ENCODE peak calls at places on chromosomes 11 and 22, in eight cellular contexts. One of them, this sample, is unnamed.

GRCh38 chr11:86103808-86104207 is 34.9 kb upstream of the PICALM start:
- DNase-seq in choroid plexus epithelial cell: peak; percentile 17
- DNase-seq in OCI-LY7: no peak
- DNase-seq in AG04449: no peak
- DNase-seq in activated effector memory CD4-positive, alpha-beta T cell treated with anti-CD3 and anti-CD28 coated beads, Interleukin-2, amount 50 U/mL, for 16 hours: no peak
- DNase-seq in NCI-H1417 treated with DMSO at 0.1 percent for 48 hours: no peak
- DNase-seq in CD4-positive, alpha-beta memory T cell: no peak
- DNase-seq in left ventricle myocardium inferior: no peak
- DNase-seq in this sample: no peak

GRCh38 chr11:19437760-19438159 is 197.0 kb upstream of the E2F8 start:
- DNase-seq in activated effector memory CD4-positive, alpha-beta T cell treated with anti-CD3 and anti-CD28 coated beads, Interleukin-2, amount 50 U/mL, for 16 hours: no peak
- DNase-seq in left ventricle myocardium inferior: no peak
- DNase-seq in OCI-LY7: no peak
- DNase-seq in choroid plexus epithelial cell: peak; percentile 76
- DNase-seq in CD4-positive, alpha-beta memory T cell: no peak
- DNase-seq in AG04449: peak; percentile 50
- DNase-seq in NCI-H1417 treated with DMSO at 0.1 percent for 48 hours: no peak
- DNase-seq in this sample: no peak

GRCh38 chr11:125070699-125071254 is 7.7 kb downstream of the SLC37A2 start:
- DNase-seq in activated effector memory CD4-positive, alpha-beta T cell treated with anti-CD3 and anti-CD28 coated beads, Interleukin-2, amount 50 U/mL, for 16 hours: no peak
- DNase-seq in choroid plexus epithelial cell: peak; percentile 80
- DNase-seq in NCI-H1417 treated with DMSO at 0.1 percent for 48 hours: no peak
- DNase-seq in left ventricle myocardium inferior: peak; percentile 52
- DNase-seq in CD4-positive, alpha-beta memory T cell: no peak
- DNase-seq in OCI-LY7: peak; percentile 33
- DNase-seq in AG04449: no peak
- DNase-seq in this sample: no peak

GRCh38 chr11:57430946-57431345 is 4.0 kb upstream of the SLC43A3 start:
- DNase-seq in AG04449: no peak
- DNase-seq in CD4-positive, alpha-beta memory T cell: no peak
- DNase-seq in NCI-H1417 treated with DMSO at 0.1 percent for 48 hours: no peak
- DNase-seq in activated effector memory CD4-positive, alpha-beta T cell treated with anti-CD3 and anti-CD28 coated beads, Interleukin-2, amount 50 U/mL, for 16 hours: peak; percentile 10
- DNase-seq in left ventricle myocardium inferior: no peak
- DNase-seq in choroid plexus epithelial cell: no peak
- DNase-seq in OCI-LY7: no peak
- DNase-seq in this sample: no peak

GRCh38 chr11:7579226-7579825 is 65.5 kb downstream of the PPFIBP2 start:
- DNase-seq in NCI-H1417 treated with DMSO at 0.1 percent for 48 hours: no peak
- DNase-seq in CD4-positive, alpha-beta memory T cell: no peak
- DNase-seq in left ventricle myocardium inferior: no peak
- DNase-seq in OCI-LY7: no peak
- DNase-seq in activated effector memory CD4-positive, alpha-beta T cell treated with anti-CD3 and anti-CD28 coated beads, Interleukin-2, amount 50 U/mL, for 16 hours: no peak
- DNase-seq in AG04449: no peak
- DNase-seq in choroid plexus epithelial cell: peak; percentile 50
- DNase-seq in this sample: no peak

GRCh38 chr22:20442485-20443284 is 5.1 kb upstream of the SCARF2 start:
- DNase-seq in left ventricle myocardium inferior: no peak
- DNase-seq in CD4-positive, alpha-beta memory T cell: no peak
- DNase-seq in NCI-H1417 treated with DMSO at 0.1 percent for 48 hours: no peak
- DNase-seq in AG04449: no peak
- DNase-seq in activated effector memory CD4-positive, alpha-beta T cell treated with anti-CD3 and anti-CD28 coated beads, Interleukin-2, amount 50 U/mL, for 16 hours: no peak
- DNase-seq in OCI-LY7: no peak
- DNase-seq in choroid plexus epithelial cell: no peak
- DNase-seq in this sample: no peak

GRCh38 chr22:27331526-27332281 is 469.9 kb downstream of the MN1 start:
- DNase-seq in OCI-LY7: no peak
- DNase-seq in left ventricle myocardium inferior: peak; percentile 46
- DNase-seq in choroid plexus epithelial cell: peak; percentile 86
- DNase-seq in activated effector memory CD4-positive, alpha-beta T cell treated with anti-CD3 and anti-CD28 coated beads, Interleukin-2, amount 50 U/mL, for 16 hours: no peak
- DNase-seq in CD4-positive, alpha-beta memory T cell: no peak
- DNase-seq in NCI-H1417 treated with DMSO at 0.1 percent for 48 hours: no peak
- DNase-seq in AG04449: no peak
- DNase-seq in this sample: no peak

GRCh38 chr22:17381237-17381913 is 12.1 kb downstream of the CECR2 start:
- DNase-seq in NCI-H1417 treated with DMSO at 0.1 percent for 48 hours: no peak
- DNase-seq in left ventricle myocardium inferior: no peak
- DNase-seq in choroid plexus epithelial cell: no peak
- DNase-seq in OCI-LY7: no peak
- DNase-seq in AG04449: no peak
- DNase-seq in activated effector memory CD4-positive, alpha-beta T cell treated with anti-CD3 and anti-CD28 coated beads, Interleukin-2, amount 50 U/mL, for 16 hours: no peak
- DNase-seq in CD4-positive, alpha-beta memory T cell: no peak
- DNase-seq in this sample: no peak

GRCh38 chr22:33909075-33909458 is 11.2 kb downstream of the LARGE1 start:
- DNase-seq in NCI-H1417 treated with DMSO at 0.1 percent for 48 hours: no peak
- DNase-seq in choroid plexus epithelial cell: peak; percentile 75
- DNase-seq in left ventricle myocardium inferior: no peak
- DNase-seq in OCI-LY7: no peak
- DNase-seq in CD4-positive, alpha-beta memory T cell: no peak
- DNase-seq in AG04449: peak; percentile 54
- DNase-seq in activated effector memory CD4-positive, alpha-beta T cell treated with anti-CD3 and anti-CD28 coated beads, Interleukin-2, amount 50 U/mL, for 16 hours: no peak
- DNase-seq in this sample: no peak

GRCh38 chr22:50718352-50718709 is 19.7 kb upstream of the ACR start:
- DNase-seq in OCI-LY7: no peak
- DNase-seq in CD4-positive, alpha-beta memory T cell: no peak
- DNase-seq in NCI-H1417 treated with DMSO at 0.1 percent for 48 hours: no peak
- DNase-seq in left ventricle myocardium inferior: no peak
- DNase-seq in choroid plexus epithelial cell: no peak
- DNase-seq in AG04449: no peak
- DNase-seq in activated effector memory CD4-positive, alpha-beta T cell treated with anti-CD3 and anti-CD28 coated beads, Interleukin-2, amount 50 U/mL, for 16 hours: no peak
- DNase-seq in this sample: no peak

GRCh38 chr11:129987950-129988349 is 14.7 kb downstream of the PRDM10 start:
- DNase-seq in NCI-H1417 treated with DMSO at 0.1 percent for 48 hours: no peak
- DNase-seq in activated effector memory CD4-positive, alpha-beta T cell treated with anti-CD3 and anti-CD28 coated beads, Interleukin-2, amount 50 U/mL, for 16 hours: no peak
- DNase-seq in choroid plexus epithelial cell: no peak
- DNase-seq in left ventricle myocardium inferior: no peak
- DNase-seq in AG04449: no peak
- DNase-seq in CD4-positive, alpha-beta memory T cell: no peak
- DNase-seq in OCI-LY7: no peak
- DNase-seq in this sample: no peak

GRCh38 chr22:35350539-35351503 is 30.1 kb upstream of the HMOX1 start:
- DNase-seq in choroid plexus epithelial cell: peak; percentile 94
- DNase-seq in NCI-H1417 treated with DMSO at 0.1 percent for 48 hours: peak; percentile 36
- DNase-seq in activated effector memory CD4-positive, alpha-beta T cell treated with anti-CD3 and anti-CD28 coated beads, Interleukin-2, amount 50 U/mL, for 16 hours: peak; percentile 94
- DNase-seq in left ventricle myocardium inferior: peak; percentile 91
- DNase-seq in AG04449: peak; percentile 56
- DNase-seq in CD4-positive, alpha-beta memory T cell: peak; percentile 85
- DNase-seq in OCI-LY7: peak; percentile 93
- DNase-seq in this sample: peak; percentile 77

GRCh38 chr11:112150517-112150916 is 13.4 kb downstream of the IL18 start:
- DNase-seq in left ventricle myocardium inferior: no peak
- DNase-seq in activated effector memory CD4-positive, alpha-beta T cell treated with anti-CD3 and anti-CD28 coated beads, Interleukin-2, amount 50 U/mL, for 16 hours: no peak
- DNase-seq in NCI-H1417 treated with DMSO at 0.1 percent for 48 hours: no peak
- DNase-seq in CD4-positive, alpha-beta memory T cell: no peak
- DNase-seq in AG04449: no peak
- DNase-seq in OCI-LY7: no peak
- DNase-seq in choroid plexus epithelial cell: no peak
- DNase-seq in this sample: no peak

GRCh38 chr22:38262051-38262795 is 10.6 kb downstream of the TMEM184B start:
- DNase-seq in activated effector memory CD4-positive, alpha-beta T cell treated with anti-CD3 and anti-CD28 coated beads, Interleukin-2, amount 50 U/mL, for 16 hours: peak; percentile 78
- DNase-seq in AG04449: no peak
- DNase-seq in left ventricle myocardium inferior: peak; percentile 50
- DNase-seq in NCI-H1417 treated with DMSO at 0.1 percent for 48 hours: no peak
- DNase-seq in choroid plexus epithelial cell: peak; percentile 45
- DNase-seq in CD4-positive, alpha-beta memory T cell: no peak
- DNase-seq in OCI-LY7: peak; percentile 64
- DNase-seq in this sample: peak; percentile 41